ENCODE peak calls at places on chromosome 12, in six cellular contexts. G is K562, X is SK-N-SH, R is HepG2, Z is H1, Q is GM12878. J is an unnamed sample.

GRCh38 chr12:47080725-47081502 is 1.2 kb upstream of the AMIGO2 start:
- DNase-seq in G (peak; percentile 27), X (no peak), R (no peak), Z (no peak), Q (no peak), J (no peak)

GRCh38 chr12:28189774-28190320 is 409 bp upstream of the CCDC91 start:
- DNase-seq in G (peak; percentile 15), X (no peak), R (no peak), Z (no peak), Q (no peak), J (no peak)

GRCh38 chr12:46209165-46209564 is 59.7 kb downstream of the SLC38A1 start:
- DNase-seq in G (no peak), X (no peak), R (no peak), Z (no peak), Q (no peak), J (no peak)

GRCh38 chr12:26651566-26652188 is 181.3 kb downstream of the ITPR2 start:
- DNase-seq in G (peak; percentile 70), X (peak; percentile 75), R (peak; percentile 59), Z (peak; percentile 93), Q (peak; percentile 21), J (peak; percentile 56)

GRCh38 chr12:116201359-116201758 is 76.1 kb downstream of the MED13L start:
- DNase-seq in G (no peak), X (no peak), R (no peak), Z (no peak), Q (no peak), J (no peak)

GRCh38 chr12:19010726-19011125 is 118.8 kb upstream of the PLEKHA5 start:
- DNase-seq in G (no peak), X (no peak), R (no peak), Z (no peak), Q (no peak), J (no peak)

GRCh38 chr12:26614217-26614616 is 218.8 kb downstream of the ITPR2 start:
- DNase-seq in G (peak; percentile 11), X (peak; percentile 45), R (no peak), Z (peak; percentile 58), Q (no peak), J (peak; percentile 3)

GRCh38 chr12:90027889-90028570 is 319.4 kb upstream of the ATP2B1 start:
- DNase-seq in G (no peak), X (peak; percentile 20), R (no peak), Z (no peak), Q (no peak), J (no peak)

GRCh38 chr12:34394211-34395055 is 372.1 kb downstream of the ALG10 start:
- DNase-seq in G (peak; percentile 2), X (peak; percentile 9), R (no peak), Z (peak; percentile 0), Q (no peak), J (no peak)

GRCh38 chr12:2785017-2785416 is 9.8 kb upstream of the FKBP4 start:
- DNase-seq in G (no peak), X (no peak), R (peak; percentile 31), Z (no peak), Q (no peak), J (no peak)

GRCh38 chr12:53463802-53464375 is 12.0 kb downstream of the PCBP2 start:
- DNase-seq in G (no peak), X (no peak), R (no peak), Z (no peak), Q (no peak), J (no peak)

GRCh38 chr12:58931518-58931917 is 11.2 kb upstream of the LRIG3 start:
- DNase-seq in G (no peak), X (no peak), R (no peak), Z (no peak), Q (no peak), J (no peak)

GRCh38 chr12:8658361-8658760 is 4.3 kb downstream of the MFAP5 start:
- DNase-seq in G (no peak), X (no peak), R (no peak), Z (no peak), Q (no peak), J (no peak)

GRCh38 chr12:76863005-76863670 is 15.7 kb downstream of the CSRP2 start:
- DNase-seq in G (no peak), X (no peak), R (no peak), Z (no peak), Q (no peak), J (no peak)

GRCh38 chr12:123085730-123086487 is 65.0 kb downstream of the PITPNM2 start:
- DNase-seq in G (no peak), X (peak; percentile 54), R (peak; percentile 68), Z (no peak), Q (no peak), J (no peak)

GRCh38 chr12:49263400-49263763 is 1.5 kb upstream of the TUBA1C start:
- DNase-seq in G (no peak), X (no peak), R (no peak), Z (no peak), Q (no peak), J (no peak)

GRCh38 chr12:24947541-24948451 is 1.1 kb downstream of the BCAT1 start:
- DNase-seq in G (no peak), X (no peak), R (no peak), Z (no peak), Q (no peak), J (no peak)

GRCh38 chr12:101698782-101699347 is 1.4 kb downstream of the CHPT1 start:
- DNase-seq in G (peak; percentile 35), X (peak; percentile 45), R (no peak), Z (no peak), Q (no peak), J (peak; percentile 21)

GRCh38 chr12:2614341-2614740 is 180.4 kb upstream of the FKBP4 start:
- DNase-seq in G (no peak), X (no peak), R (no peak), Z (no peak), Q (no peak), J (no peak)

GRCh38 chr12:76976777-76977465 is 88.4 kb downstream of the E2F7 start:
- DNase-seq in G (no peak), X (no peak), R (no peak), Z (no peak), Q (no peak), J (no peak)

GRCh38 chr12:113155060-113155459 is 5.5 kb downstream of the CFAP73 start:
- DNase-seq in G (no peak), X (no peak), R (no peak), Z (no peak), Q (no peak), J (no peak)

GRCh38 chr12:113155641-113156040 is 6.1 kb downstream of the CFAP73 start:
- DNase-seq in G (no peak), X (no peak), R (no peak), Z (no peak), Q (no peak), J (no peak)

GRCh38 chr12:113152196-113152834 is 2.8 kb downstream of the CFAP73 start:
- DNase-seq in G (no peak), X (no peak), R (no peak), Z (no peak), Q (no peak), J (no peak)

GRCh38 chr12:113152835-113153814 is 3.6 kb downstream of the CFAP73 start:
- DNase-seq in G (peak; percentile 83), X (peak; percentile 93), R (peak; percentile 55), Z (peak; percentile 86), Q (no peak), J (peak; percentile 73)

DNA sequence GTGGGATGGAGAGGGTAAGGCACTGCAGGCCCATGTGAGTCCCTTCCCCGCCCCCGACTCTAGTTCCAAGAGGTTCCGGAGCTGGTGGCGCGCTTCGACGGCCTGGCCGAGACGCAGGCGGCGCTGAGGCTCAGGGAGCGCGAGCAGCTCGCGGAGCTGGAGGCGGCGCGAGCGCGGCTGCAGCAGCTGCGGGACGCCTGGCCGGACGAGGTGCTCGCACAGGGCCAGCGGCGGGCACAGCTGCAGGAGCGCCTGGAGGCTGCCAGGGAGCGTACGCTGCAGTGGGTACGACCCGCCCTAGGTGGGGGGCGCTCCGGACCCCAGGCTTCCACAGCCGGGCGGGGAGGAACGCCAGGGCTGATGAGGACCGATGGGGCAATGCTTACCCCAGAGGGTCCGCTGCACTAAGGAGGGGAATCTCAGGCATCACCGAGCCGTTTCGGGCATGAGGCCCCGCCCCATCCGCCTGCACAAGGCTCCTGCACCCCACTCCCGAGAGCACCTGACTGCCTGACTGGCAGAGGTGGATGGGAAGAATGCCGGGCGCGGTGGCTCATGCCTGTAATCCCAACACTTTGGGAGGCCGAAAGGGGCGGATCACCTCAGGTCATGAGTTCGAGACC is 4.9 kb downstream of the CFAP73 start:
- DNase-seq in G (no peak), X (peak; percentile 83), R (no peak), Z (peak; percentile 85), Q (no peak), J (no peak)
- TF ChIP-seq GABPA in G (no peak), X (no peak), R (no peak), Z (peak; percentile 63), Q (no peak), J (no peak)

DNA sequence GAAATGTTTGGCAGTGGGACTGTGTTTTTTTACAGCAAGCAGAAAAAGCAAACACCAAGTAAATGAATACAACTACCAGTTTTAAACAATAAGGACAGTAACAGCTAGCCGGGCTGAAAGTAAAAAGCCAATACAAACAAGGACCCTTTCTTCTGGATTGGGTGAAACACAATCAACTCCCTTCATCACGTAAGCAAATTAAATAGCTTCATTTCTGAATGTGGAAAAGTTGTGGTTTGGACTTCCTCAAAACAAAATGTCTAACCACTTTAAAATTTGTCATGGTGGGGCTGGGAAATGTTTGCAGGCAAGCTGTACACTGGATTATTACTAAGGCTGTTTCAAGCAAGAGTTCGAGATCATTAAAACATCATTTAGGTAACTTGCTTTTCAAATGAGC is 47.4 kb downstream of the TCHP start:
- DNase-seq in G (no peak), X (no peak), R (no peak), Z (no peak), Q (no peak), J (peak; percentile 49)
- TF ChIP-seq GABPA in G (no peak), X (no peak), R (no peak), Z (no peak), Q (no peak), J (no peak)

GRCh38 chr12:111327474-111327873 is 41.4 kb downstream of the PHETA1 start:
- DNase-seq in G (no peak), X (no peak), R (peak; percentile 5), Z (no peak), Q (no peak), J (no peak)

GRCh38 chr12:111334393-111334915 is 34.4 kb downstream of the PHETA1 start:
- DNase-seq in G (no peak), X (no peak), R (no peak), Z (no peak), Q (no peak), J (no peak)

GRCh38 chr12:111328138-111328537 is 40.8 kb downstream of the PHETA1 start:
- DNase-seq in G (no peak), X (no peak), R (no peak), Z (no peak), Q (no peak), J (no peak)

GRCh38 chr12:111335811-111336210 is 33.1 kb downstream of the PHETA1 start:
- DNase-seq in G (no peak), X (no peak), R (no peak), Z (no peak), Q (no peak), J (no peak)

GRCh38 chr12:111330800-111331752 is 37.8 kb downstream of the PHETA1 start:
- DNase-seq in G (peak; percentile 57), X (no peak), R (peak; percentile 59), Z (no peak), Q (no peak), J (no peak)
- TF ChIP-seq GABPA in G (no peak), X (no peak), R (no peak), Z (no peak), Q (no peak), J (no peak)

DNA sequence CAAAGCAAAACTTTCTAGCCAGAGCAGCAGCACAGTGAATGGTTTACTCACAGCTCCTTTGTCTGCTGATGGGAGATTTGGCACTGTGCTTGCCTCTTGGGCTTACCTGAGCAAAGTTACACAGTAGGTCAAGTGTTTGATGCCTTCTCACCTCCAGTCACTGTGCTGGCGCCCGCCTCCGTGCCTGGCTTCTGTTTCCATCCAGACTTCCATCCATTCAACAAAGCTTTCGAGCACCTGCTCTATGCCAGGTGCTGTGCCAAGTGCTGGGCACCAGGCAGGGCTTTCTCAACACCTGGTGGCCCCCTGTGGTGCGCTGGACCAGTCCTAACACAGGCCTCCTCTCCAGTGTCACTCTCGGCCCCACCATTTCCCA is 199.2 kb upstream of the EEA1 start:
- DNase-seq in G (no peak), X (no peak), R (no peak), Z (no peak), Q (no peak), J (no peak)
- TF ChIP-seq GABPA in G (no peak), X (no peak), R (no peak), Z (no peak), Q (no peak), J (no peak)